ENCODE peak calls at places on chromosomes 7 and 10, in seven cellular contexts. One of them, this sample, is unnamed.

GRCh38 chr10:88933584-88933983 is 19.0 kb downstream of the ACTA2 start:
- DNase-seq in amniotic stem cell: no peak
- DNase-seq in fibroblast of pulmonary artery: no peak
- DNase-seq in trophoblast cell: no peak
- DNase-seq in iPS-NIHi11: no peak
- DNase-seq in AG09309: no peak
- DNase-seq in stromal cell of bone marrow: no peak
- DNase-seq in this sample: no peak

GRCh38 chr7:123725586-123726171 is 23.1 kb downstream of the WASL start:
- DNase-seq in iPS-NIHi11: no peak
- DNase-seq in AG09309: no peak
- DNase-seq in stromal cell of bone marrow: no peak
- DNase-seq in fibroblast of pulmonary artery: no peak
- DNase-seq in amniotic stem cell: no peak
- DNase-seq in trophoblast cell: no peak
- DNase-seq in this sample: no peak

GRCh38 chr7:107622429-107622828 is 38.2 kb upstream of the SLC26A4 start:
- DNase-seq in stromal cell of bone marrow: peak; percentile 35
- DNase-seq in iPS-NIHi11: no peak
- DNase-seq in trophoblast cell: no peak
- DNase-seq in fibroblast of pulmonary artery: peak; percentile 88
- DNase-seq in amniotic stem cell: no peak
- DNase-seq in AG09309: peak; percentile 73
- DNase-seq in this sample: peak; percentile 60

GRCh38 chr10:21700474-21700873 is 166.4 kb downstream of the MLLT10 start:
- DNase-seq in AG09309: no peak
- DNase-seq in amniotic stem cell: no peak
- DNase-seq in fibroblast of pulmonary artery: no peak
- DNase-seq in iPS-NIHi11: no peak
- DNase-seq in trophoblast cell: no peak
- DNase-seq in stromal cell of bone marrow: no peak
- DNase-seq in this sample: no peak

GRCh38 chr7:29424295-29424983 is 139.2 kb upstream of the PRR15 start:
- DNase-seq in AG09309: no peak
- DNase-seq in stromal cell of bone marrow: no peak
- DNase-seq in amniotic stem cell: no peak
- DNase-seq in iPS-NIHi11: no peak
- DNase-seq in fibroblast of pulmonary artery: no peak
- DNase-seq in trophoblast cell: no peak
- DNase-seq in this sample: no peak

GRCh38 chr10:123149568-123150228 is 1.8 kb downstream of the HMX2 start:
- DNase-seq in amniotic stem cell: no peak
- DNase-seq in AG09309: no peak
- DNase-seq in iPS-NIHi11: no peak
- DNase-seq in trophoblast cell: peak; percentile 44
- DNase-seq in stromal cell of bone marrow: no peak
- DNase-seq in fibroblast of pulmonary artery: peak; percentile 46
- DNase-seq in this sample: no peak

GRCh38 chr7:5679741-5680473 is 101.6 kb downstream of the RNF216 start:
- DNase-seq in AG09309: no peak
- DNase-seq in amniotic stem cell: no peak
- DNase-seq in iPS-NIHi11: no peak
- DNase-seq in trophoblast cell: peak; percentile 26
- DNase-seq in stromal cell of bone marrow: no peak
- DNase-seq in fibroblast of pulmonary artery: peak; percentile 46
- DNase-seq in this sample: no peak

GRCh38 chr7:80453699-80454340 is 58.0 kb downstream of the GNAT3 start:
- DNase-seq in stromal cell of bone marrow: no peak
- DNase-seq in fibroblast of pulmonary artery: peak; percentile 60
- DNase-seq in trophoblast cell: peak; percentile 22
- DNase-seq in iPS-NIHi11: no peak
- DNase-seq in AG09309: no peak
- DNase-seq in amniotic stem cell: no peak
- DNase-seq in this sample: no peak

GRCh38 chr10:72365106-72365505 is 10.4 kb upstream of the DNAJB12 start:
- DNase-seq in fibroblast of pulmonary artery: no peak
- DNase-seq in stromal cell of bone marrow: no peak
- DNase-seq in trophoblast cell: no peak
- DNase-seq in iPS-NIHi11: no peak
- DNase-seq in AG09309: no peak
- DNase-seq in amniotic stem cell: no peak
- DNase-seq in this sample: no peak

GRCh38 chr7:71348751-71349415 is 216.9 kb downstream of the GALNT17 start:
- DNase-seq in amniotic stem cell: no peak
- DNase-seq in fibroblast of pulmonary artery: no peak
- DNase-seq in AG09309: no peak
- DNase-seq in stromal cell of bone marrow: no peak
- DNase-seq in iPS-NIHi11: peak; percentile 21
- DNase-seq in trophoblast cell: no peak
- DNase-seq in this sample: no peak

GRCh38 chr7:64882341-64883112 is 20.5 kb upstream of the ZNF273 start:
- DNase-seq in trophoblast cell: peak; percentile 17
- DNase-seq in fibroblast of pulmonary artery: peak; percentile 30
- DNase-seq in stromal cell of bone marrow: no peak
- DNase-seq in amniotic stem cell: no peak
- DNase-seq in AG09309: no peak
- DNase-seq in iPS-NIHi11: peak; percentile 62
- DNase-seq in this sample: no peak

GRCh38 chr7:135713836-135714470 is 14.0 kb downstream of the SLC13A4 start:
- DNase-seq in amniotic stem cell: peak; percentile 19
- DNase-seq in iPS-NIHi11: no peak
- DNase-seq in stromal cell of bone marrow: no peak
- DNase-seq in fibroblast of pulmonary artery: no peak
- DNase-seq in trophoblast cell: peak; percentile 91
- DNase-seq in AG09309: no peak
- DNase-seq in this sample: no peak

GRCh38 chr10:61464461-61465215 is 11.5 kb upstream of the TMEM26 start:
- DNase-seq in fibroblast of pulmonary artery: peak; percentile 77
- DNase-seq in amniotic stem cell: no peak
- DNase-seq in iPS-NIHi11: no peak
- DNase-seq in trophoblast cell: peak; percentile 49
- DNase-seq in AG09309: peak; percentile 61
- DNase-seq in stromal cell of bone marrow: peak; percentile 71
- DNase-seq in this sample: no peak